ENCODE peak calls at places on chromosomes 2 and 18, in four cellular contexts. X is GM12878, H is HepG2, W is H1. B is an unnamed sample.

GRCh38 chr2:181430406-181431199 is 26.6 kb upstream of the ITGA4 start:
- DNase-seq in X (no peak), H (no peak), W (no peak), B (no peak)

GRCh38 chr2:102520009-102520408 is 47.0 kb downstream of the SLC9A4 start:
- DNase-seq in X (no peak), H (peak), W (no peak), B (peak)

GRCh38 chr2:27209621-27210401 is 2.0 kb upstream of the ATRAID start:
- DNase-seq in X (no peak), H (peak), W (no peak), B (no peak)

GRCh38 chr2:189657867-189658266 is 3.4 kb upstream of the ASNSD1 start:
- DNase-seq in X (peak), H (no peak), W (no peak), B (no peak)

GRCh38 chr2:23523651-23524260 is 138.8 kb downstream of the KLHL29 start:
- DNase-seq in X (no peak), H (no peak), W (no peak), B (no peak)

GRCh38 chr18:741931-742512 is 29.6 kb upstream of the ENOSF1 start:
- DNase-seq in X (peak), H (peak), W (no peak), B (peak)

GRCh38 chr2:122491011-122491410 is 735.6 kb downstream of the TSN start:
- DNase-seq in X (no peak), H (no peak), W (no peak), B (no peak)

GRCh38 chr2:196639180-196640030 is at the start of gene CCDC150:
- DNase-seq in X (peak), H (peak), W (peak), B (peak)

GRCh38 chr2:218546012-218546411 is 22.1 kb downstream of the USP37 start:
- DNase-seq in X (no peak), H (no peak), W (no peak), B (no peak)

DNA sequence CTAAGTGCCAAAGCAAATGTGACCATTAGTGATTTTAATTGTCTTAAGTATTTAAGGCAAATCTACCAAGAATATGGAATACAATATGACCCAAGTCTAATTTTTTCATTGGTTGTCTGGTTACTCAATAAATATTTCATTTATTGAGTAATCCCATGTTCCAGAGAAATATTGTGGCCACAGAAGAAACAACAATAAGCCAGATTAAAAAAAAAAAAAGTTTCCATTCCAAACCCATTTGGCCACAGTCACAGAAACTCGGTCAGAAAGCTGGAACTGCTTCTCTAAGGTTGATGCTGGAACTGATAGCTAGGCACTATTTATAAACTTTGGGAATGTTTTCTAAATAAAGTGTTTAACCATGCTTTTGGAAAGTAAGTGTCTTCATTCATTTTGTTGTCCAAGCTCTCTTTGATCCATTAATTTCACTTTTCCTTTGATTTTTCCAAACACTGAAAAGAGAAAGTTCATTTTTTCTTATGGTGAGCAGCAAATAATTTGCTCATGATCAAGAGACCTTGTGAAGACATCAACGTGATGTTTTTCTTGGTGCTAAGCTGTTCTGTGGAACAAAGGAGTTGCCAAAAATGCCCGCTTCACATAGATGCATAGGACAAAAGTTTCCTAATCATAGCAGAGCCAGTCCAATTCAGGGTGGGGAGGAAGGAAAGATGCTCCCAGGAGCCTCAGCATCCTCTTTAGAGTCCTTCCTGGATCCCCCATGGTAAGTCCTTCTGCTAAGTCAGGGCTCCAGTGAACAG is 72.1 kb upstream of the CCBE1 start:
- DNase-seq in X (no peak), H (no peak), W (no peak), B (no peak)
- H3K9ac ChIP-seq in X (no peak), H (no peak), W (no peak), B (no peak)

GRCh38 chr2:31728406-31729064 is 147.8 kb upstream of the SRD5A2 start:
- DNase-seq in X (no peak), H (no peak), W (no peak), B (no peak)
- TF ChIP-seq SUZ12 in X (no peak), H (no peak), W (no peak), B (no peak)

GRCh38 chr18:37289423-37289822 is 276.2 kb downstream of the CELF4 start:
- DNase-seq in X (no peak), H (no peak), W (no peak), B (no peak)

GRCh38 chr18:37298816-37299215 is 266.8 kb downstream of the CELF4 start:
- DNase-seq in X (no peak), H (no peak), W (no peak), B (no peak)

GRCh38 chr18:37299471-37300304 is 265.9 kb downstream of the CELF4 start:
- DNase-seq in X (peak), H (peak), W (no peak), B (peak)

GRCh38 chr18:37297106-37297505 is 268.5 kb downstream of the CELF4 start:
- DNase-seq in X (no peak), H (no peak), W (no peak), B (no peak)

DNA sequence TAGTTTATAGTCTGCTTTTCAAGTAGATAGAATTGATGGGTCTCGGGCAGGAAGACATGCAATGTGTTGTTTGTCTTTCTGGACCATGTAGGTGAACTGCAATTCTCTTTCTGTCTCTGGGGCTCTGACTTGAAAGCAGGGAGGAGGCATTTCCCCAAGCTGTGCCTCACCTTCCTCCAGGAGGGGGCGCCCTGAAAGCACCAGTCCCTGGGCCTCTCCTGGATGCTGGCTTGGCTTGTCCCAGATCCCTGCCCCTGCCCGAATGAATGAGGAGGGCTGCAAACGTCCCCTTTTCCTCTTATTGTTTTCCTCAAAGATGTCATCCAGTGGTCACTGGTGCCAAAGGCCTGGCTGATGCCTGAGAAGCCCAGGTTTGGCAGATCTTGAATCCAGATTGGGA is 270.6 kb downstream of the CELF4 start:
- DNase-seq in X (no peak), H (peak), W (peak), B (peak)
- TF ChIP-seq ZNF274 in X (no peak), H (no peak), W (no peak), B (no peak)

GRCh38 chr2:174977364-174977763 is 27.8 kb downstream of the CHN1 start:
- DNase-seq in X (no peak), H (no peak), W (no peak), B (no peak)

GRCh38 chr2:174979996-174980395 is 25.2 kb downstream of the CHN1 start:
- DNase-seq in X (no peak), H (no peak), W (no peak), B (no peak)

GRCh38 chr2:174984561-174984960 is 20.6 kb downstream of the CHN1 start:
- DNase-seq in X (no peak), H (no peak), W (no peak), B (no peak)

GRCh38 chr2:174985624-174986023 is 19.6 kb downstream of the CHN1 start:
- DNase-seq in X (no peak), H (peak), W (no peak), B (no peak)

DNA sequence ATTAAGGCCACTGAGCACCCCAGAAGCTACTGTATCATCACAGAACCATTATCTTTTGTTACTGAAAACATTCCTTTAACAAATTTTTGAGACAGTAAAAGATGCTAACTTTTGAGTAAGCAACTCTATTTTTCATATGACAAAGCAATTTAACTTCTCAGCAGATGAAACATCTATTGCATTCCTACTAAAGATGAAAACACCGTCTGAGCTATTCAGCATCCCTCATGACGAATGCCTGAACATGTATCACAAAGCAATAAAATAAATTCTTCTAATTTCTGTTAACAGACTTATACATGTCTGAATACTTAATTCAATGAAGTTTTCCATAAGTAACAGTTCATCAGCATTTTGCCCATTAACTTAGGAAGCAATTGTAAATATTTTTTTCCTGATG is 23.8 kb downstream of the CHN1 start:
- DNase-seq in X (no peak), H (no peak), W (no peak), B (no peak)
- H3K9ac ChIP-seq in X (no peak), H (no peak), W (no peak), B (no peak)

GRCh38 chr18:44742741-44743311 is 62.1 kb downstream of the SETBP1 start:
- DNase-seq in X (no peak), H (no peak), W (no peak), B (no peak)
- TF ChIP-seq SUZ12 in X (no peak), H (no peak), W (no peak), B (no peak)

GRCh38 chr18:49898421-49898820 is 85.1 kb upstream of the ACAA2 start:
- DNase-seq in X (no peak), H (peak), W (peak), B (peak)
- TF ChIP-seq ZNF274 in X (no peak), H (no peak), W (no peak), B (no peak)

GRCh38 chr2:207474871-207475485 is 54.8 kb upstream of the CREB1 start:
- DNase-seq in X (no peak), H (peak), W (no peak), B (peak)

GRCh38 chr2:207477896-207478295 is 51.9 kb upstream of the CREB1 start:
- DNase-seq in X (no peak), H (no peak), W (no peak), B (no peak)

GRCh38 chr2:207473203-207473865 is 56.4 kb upstream of the CREB1 start:
- DNase-seq in X (peak), H (peak), W (no peak), B (peak)

GRCh38 chr2:207473866-207474251 is 55.9 kb upstream of the CREB1 start:
- DNase-seq in X (no peak), H (no peak), W (no peak), B (no peak)

GRCh38 chr2:207475546-207475945 is 54.2 kb upstream of the CREB1 start:
- DNase-seq in X (no peak), H (no peak), W (no peak), B (no peak)
- H3K9ac ChIP-seq in X (no peak), H (no peak), W (no peak), B (no peak)

GRCh38 chr2:228048838-228049490 is 132.5 kb downstream of the SPHKAP start:
- DNase-seq in X (no peak), H (peak), W (no peak), B (peak)
- TF ChIP-seq SUZ12 in X (no peak), H (no peak), W (no peak), B (no peak)